ENCODE peak calls at places on chromosomes 6 and 20, in seven cellular contexts. Y is heart right ventricle; A is A549; G is AG09319; S is CD4-positive, alpha-beta memory T cell; J is prostate gland; H is mammary epithelial cell. K is an unnamed sample.

GRCh38 chr6:47345761-47346160 is 36.1 kb upstream of the TNFRSF21 start:
- DNase-seq in A (no peak), J (no peak), S (no peak), G (no peak), Y (no peak), H (no peak), K (no peak)

GRCh38 chr20:21053002-21053762 is 53.0 kb downstream of the LINC00237 start:
- DNase-seq in J (no peak), A (no peak), Y (no peak), G (no peak), S (no peak), H (no peak), K (peak)

GRCh38 chr6:157713451-157714152 is 109.4 kb upstream of the SNX9 start:
- DNase-seq in Y (no peak), J (no peak), A (no peak), S (no peak), H (no peak), G (no peak), K (no peak)

GRCh38 chr20:2798814-2799213 is 1.6 kb downstream of the CPXM1 start:
- DNase-seq in G (no peak), J (no peak), A (no peak), H (no peak), Y (no peak), S (no peak), K (no peak)

GRCh38 chr6:128882991-128883571 is at the start of gene LAMA2:
- DNase-seq in G (peak), H (no peak), A (no peak), Y (peak), S (no peak), J (peak), K (peak)

GRCh38 chr20:5061209-5061608 is 58.5 kb downstream of the PCNA start:
- DNase-seq in Y (no peak), G (no peak), H (peak), J (no peak), A (peak), S (no peak), K (no peak)

GRCh38 chr6:42507901-42508300 is 55.9 kb upstream of the UBR2 start:
- DNase-seq in H (no peak), A (no peak), S (no peak), G (no peak), Y (no peak), J (no peak), K (no peak)

GRCh38 chr20:50308166-50308512 is 117.5 kb downstream of the CEBPB start:
- DNase-seq in G (no peak), Y (no peak), S (no peak), H (peak), A (no peak), J (no peak), K (no peak)

GRCh38 chr6:101994521-101994920 is 601.0 kb downstream of the GRIK2 start:
- DNase-seq in S (no peak), H (no peak), J (no peak), Y (no peak), G (no peak), A (no peak), K (no peak)

GRCh38 chr20:64035933-64036345 is at the start of gene C20orf204:
- DNase-seq in Y (no peak), H (no peak), S (no peak), G (no peak), A (no peak), J (no peak), K (no peak)

GRCh38 chr6:135830452-135830851 is 21.0 kb upstream of the PDE7B start:
- DNase-seq in H (peak), G (no peak), J (no peak), A (no peak), S (no peak), Y (no peak), K (no peak)

GRCh38 chr6:149965191-149966020 is 1.7 kb downstream of the ULBP1 start:
- DNase-seq in Y (no peak), J (no peak), S (peak), G (no peak), H (no peak), A (no peak), K (no peak)

GRCh38 chr20:51540585-51540984 is 1.9 kb downstream of the NFATC2 start:
- DNase-seq in Y (no peak), G (no peak), H (no peak), J (no peak), S (peak), A (no peak), K (no peak)

GRCh38 chr6:38484656-38485055 is 155.1 kb downstream of the BTBD9 start:
- DNase-seq in J (no peak), H (no peak), Y (no peak), G (no peak), A (no peak), S (no peak), K (no peak)

GRCh38 chr6:6002005-6002808 is 4.5 kb downstream of the NRN1 start:
- DNase-seq in H (no peak), S (no peak), A (no peak), J (no peak), G (no peak), Y (no peak), K (no peak)

K was measured in A673.